ENCODE peak calls at places on chromosome 15, in ten cellular contexts. N is Kasumi-1; D is stimulated activated CD4-positive, alpha-beta T cell treated with anti-CD3 and anti-CD28 coated beads, Interleukin-15, amount 100 ng/mL, for 1 hour; P is Calu3; Y is heart left ventricle; Q is gastrocnemius medialis; A is activated CD4-positive, alpha-beta T cell treated with anti-CD3 and anti-CD28 coated beads, Interleukin-2, amount 10 ng/mL, durations not matched to agents 7 days and 5 days; G is A172; F is NCI-H187 treated with DMSO at 0.1 percent for 48 hours; T is IMR-90. H is an unnamed sample.

GRCh38 chr15:92377083-92377789 is 16.4 kb upstream of the ST8SIA2 start:
- DNase-seq in Q (peak), D (no peak), Y (peak), A (no peak), F (no peak), G (peak), N (no peak), P (no peak), T (no peak), H (no peak)

GRCh38 chr15:41578736-41579383 is 19.8 kb downstream of the TYRO3 start:
- DNase-seq in D (no peak), P (no peak), Q (no peak), N (no peak), A (no peak), Y (no peak), F (no peak), G (no peak), T (no peak), H (no peak)

GRCh38 chr15:90677807-90678790 is 39.0 kb upstream of the BLM start:
- DNase-seq in A (peak), N (no peak), F (no peak), T (peak), G (no peak), D (no peak), Q (no peak), Y (no peak), P (no peak), H (no peak)

GRCh38 chr15:85094685-85095084 is 113.0 kb downstream of the PDE8A start:
- DNase-seq in G (no peak), D (no peak), Q (no peak), F (no peak), A (no peak), T (peak), Y (no peak), N (no peak), P (no peak), H (no peak)

GRCh38 chr15:37099321-37100108 is 834 bp downstream of the MEIS2 start:
- DNase-seq in T (peak), Q (no peak), Y (no peak), A (no peak), G (peak), D (no peak), N (no peak), F (no peak), P (no peak), H (peak)

GRCh38 chr15:40680151-40680550 is 14.8 kb upstream of the RAD51 start:
- DNase-seq in A (no peak), N (no peak), F (no peak), G (no peak), P (no peak), Q (no peak), T (no peak), Y (no peak), D (no peak), H (no peak)

GRCh38 chr15:79673416-79674123 is 223.2 kb downstream of the MTHFS start:
- DNase-seq in Q (no peak), T (peak), Y (no peak), N (no peak), D (no peak), G (peak), P (no peak), F (no peak), A (no peak), H (no peak)

GRCh38 chr15:40038267-40038653 is 721 bp downstream of the SRP14 start:
- DNase-seq in F (no peak), N (no peak), T (peak), P (no peak), G (peak), A (no peak), D (no peak), Q (no peak), Y (no peak), H (no peak)

GRCh38 chr15:65970937-65971740 is 101.8 kb downstream of the RAB11A start:
- DNase-seq in F (no peak), P (no peak), Q (no peak), D (no peak), A (no peak), T (peak), N (no peak), Y (no peak), G (no peak), H (no peak)

GRCh38 chr15:63826513-63826912 is 7.2 kb downstream of the HERC1 start:
- DNase-seq in T (peak), G (no peak), Q (no peak), N (peak), D (no peak), F (no peak), A (peak), P (peak), Y (no peak), H (no peak)

GRCh38 chr15:78065284-78065872 is 12.1 kb downstream of the TBC1D2B start:
- DNase-seq in T (peak), D (no peak), F (no peak), G (peak), N (peak), Y (peak), Q (peak), P (no peak), A (no peak), H (peak)

GRCh38 chr15:27933562-27933961 is 165.6 kb downstream of the OCA2 start:
- DNase-seq in F (no peak), T (no peak), G (no peak), Y (no peak), Q (no peak), D (no peak), P (no peak), A (no peak), N (no peak), H (no peak)

GRCh38 chr15:73997986-73998385 is 3.5 kb downstream of the PML start:
- DNase-seq in N (no peak), G (no peak), P (no peak), F (no peak), D (no peak), Y (no peak), Q (no peak), T (no peak), A (no peak), H (no peak)

GRCh38 chr15:98865397-98866339 is 141.9 kb downstream of the PGPEP1L start:
- DNase-seq in G (peak), D (peak), A (peak), Q (peak), P (peak), Y (peak), T (peak), F (peak), N (peak), H (peak)

GRCh38 chr15:96088592-96088991 is 241.9 kb upstream of the NR2F2 start:
- DNase-seq in A (no peak), T (peak), D (no peak), Q (no peak), P (no peak), N (no peak), Y (no peak), G (no peak), F (no peak), H (no peak)

GRCh38 chr15:33551860-33552259 is 241.1 kb downstream of the RYR3 start:
- DNase-seq in Y (no peak), T (no peak), F (no peak), P (no peak), N (no peak), Q (no peak), A (no peak), G (no peak), D (no peak), H (no peak)

GRCh38 chr15:95196176-95196915 is 965.0 kb downstream of the MCTP2 start:
- DNase-seq in G (peak), F (no peak), T (no peak), A (no peak), Q (no peak), D (no peak), Y (no peak), N (no peak), P (peak), H (no peak)

GRCh38 chr15:99994849-99995248 is 261.6 kb upstream of the LYSMD4 start:
- DNase-seq in G (no peak), Y (no peak), D (no peak), T (no peak), F (no peak), A (no peak), P (no peak), N (no peak), Q (no peak), H (no peak)

GRCh38 chr15:44157679-44158078 is 37.4 kb downstream of the FRMD5 start:
- DNase-seq in G (peak), P (peak), Y (no peak), D (no peak), Q (no peak), F (no peak), N (no peak), A (no peak), T (peak), H (no peak)